ENCODE peak calls at places on chromosomes 16 and 17, in seven cellular contexts. V is AG20443; X is stimulated activated CD4-positive, alpha-beta T cell treated with anti-CD3 and anti-CD28 coated beads, TNF-alpha, amount 100 ng/mL, for 4 hours; S is NCI-H774; L is central memory CD8-positive, alpha-beta T cell; C is left cardiac atrium; R is activated effector memory CD4-positive, alpha-beta T cell treated with anti-CD3 and anti-CD28 coated beads, Interleukin-2, amount 50 U/mL, for 16 hours. B is an unnamed sample.

GRCh38 chr16:30186782-30187555 is 3.6 kb downstream of the CORO1A start:
- DNase-seq in V (peak; percentile 77), R (peak; percentile 95), C (peak; percentile 81), S (no peak), X (peak; percentile 77), L (peak; percentile 92), B (peak; percentile 92)

GRCh38 chr17:915416-916201 is 64.0 kb downstream of the NXN start:
- DNase-seq in S (no peak), R (no peak), X (no peak), L (no peak), C (peak; percentile 76), V (no peak), B (no peak)

GRCh38 chr17:43998552-43998951 is 5.9 kb upstream of the NAGS start:
- DNase-seq in L (no peak), X (no peak), S (no peak), V (no peak), R (no peak), C (no peak), B (no peak)

GRCh38 chr17:2335726-2336214 is 487 bp downstream of the TSR1 start:
- DNase-seq in R (no peak), C (peak; percentile 33), L (no peak), X (no peak), S (no peak), V (peak; percentile 25), B (no peak)

GRCh38 chr16:69852815-69853214 is 90.7 kb downstream of the WWP2 start:
- DNase-seq in L (no peak), R (no peak), C (no peak), V (no peak), S (no peak), X (no peak), B (no peak)

GRCh38 chr17:50452627-50453300 is 15.9 kb downstream of the CHAD start:
- DNase-seq in L (no peak), V (peak; percentile 37), R (no peak), S (no peak), X (no peak), C (no peak), B (no peak)

GRCh38 chr17:8681175-8681949 is 50.8 kb upstream of the MYH10 start:
- DNase-seq in S (no peak), V (peak; percentile 78), C (no peak), X (no peak), R (no peak), L (no peak), B (no peak)

GRCh38 chr17:14198575-14198974 is 38.1 kb downstream of the CDRT15 start:
- DNase-seq in L (no peak), R (no peak), S (peak; percentile 17), V (no peak), X (no peak), C (no peak), B (no peak)

GRCh38 chr16:84141143-84141670 is 3.8 kb downstream of the HSDL1 start:
- DNase-seq in X (no peak), C (no peak), V (no peak), R (no peak), S (no peak), L (no peak), B (no peak)

GRCh38 chr16:85393674-85394510 is 219.2 kb upstream of the GSE1 start:
- DNase-seq in X (peak; percentile 34), V (peak; percentile 90), L (peak; percentile 58), C (peak; percentile 73), S (no peak), R (peak; percentile 88), B (peak; percentile 75)

B was measured in Right ventricle myocardium inferior.